ENCODE peak calls at places on chromosomes 1 and 21, in ten cellular contexts. V, H, L, J, O, U, T, I, M and A are unnamed samples.

GRCh38 chr1:113307771-113308451 is 82.4 kb upstream of the MAGI3 start:
- ATAC-seq in L (no peak), V (no peak), J (no peak), I (no peak), H (peak; percentile 72), U (no peak), T (no peak), M (no peak), O (no peak), A (no peak)

GRCh38 chr21:22120616-22121266 is 1122.5 kb downstream of the NCAM2 start:
- ATAC-seq in T (no peak), I (no peak), L (no peak), V (no peak), M (no peak), H (no peak), U (no peak), O (no peak), J (no peak), A (no peak)

GRCh38 chr1:236124965-236125364 is 17.4 kb upstream of the GPR137B start:
- ATAC-seq in I (no peak), T (no peak), M (no peak), J (no peak), L (no peak), V (no peak), H (peak; percentile 76), U (peak; percentile 4), O (no peak), A (no peak)

GRCh38 chr1:59062743-59063142 is 234.2 kb upstream of the FGGY start:
- ATAC-seq in M (no peak), I (peak; percentile 80), L (no peak), J (peak; percentile 39), U (no peak), O (peak; percentile 27), T (no peak), H (no peak), V (no peak), A (no peak)

GRCh38 chr1:94873520-94874351 is 53.2 kb downstream of the CNN3 start:
- ATAC-seq in H (no peak), T (peak; percentile 54), J (no peak), V (no peak), O (peak; percentile 81), M (no peak), U (no peak), I (no peak), L (no peak), A (no peak)

GRCh38 chr1:84606977-84607376 is 32.7 kb upstream of the CTBS start:
- ATAC-seq in J (no peak), I (no peak), M (no peak), V (no peak), O (no peak), T (no peak), L (no peak), H (no peak), U (no peak), A (no peak)

GRCh38 chr1:78049396-78049795 is 3.6 kb downstream of the GIPC2 start:
- ATAC-seq in I (no peak), J (no peak), L (no peak), U (no peak), M (no peak), O (peak; percentile 24), H (no peak), T (no peak), V (no peak), A (no peak)

GRCh38 chr1:24952413-24952841 is 22.4 kb upstream of the RUNX3 start:
- ATAC-seq in M (peak; percentile 52), H (no peak), L (peak; percentile 18), O (no peak), U (peak; percentile 6), T (no peak), J (no peak), I (no peak), V (peak; percentile 44), A (peak; percentile 53)

GRCh38 chr1:204370176-204370575 is 10.4 kb upstream of the PLEKHA6 start:
- ATAC-seq in O (no peak), U (no peak), L (no peak), J (no peak), M (no peak), I (no peak), T (no peak), H (no peak), V (no peak), A (no peak)

GRCh38 chr1:201713093-201713810 is 115.7 kb upstream of the IPO9 start:
- ATAC-seq in V (no peak), J (peak; percentile 91), O (peak; percentile 89), H (peak; percentile 71), T (peak; percentile 91), I (peak; percentile 86), U (no peak), L (no peak), M (peak; percentile 11), A (no peak)

GRCh38 chr1:235784950-235785349 is 81.8 kb downstream of the LYST start:
- ATAC-seq in I (peak; percentile 36), L (no peak), H (no peak), J (no peak), V (no peak), T (no peak), M (no peak), U (no peak), O (no peak), A (no peak)

GRCh38 chr1:22832414-22832786 is 121.8 kb downstream of the EPHB2 start:
- ATAC-seq in T (no peak), H (peak; percentile 73), O (no peak), I (peak; percentile 13), U (no peak), L (no peak), V (no peak), M (no peak), J (no peak), A (no peak)

GRCh38 chr1:236998571-236998970 is 5.7 kb downstream of the MT1HL1 start:
- ATAC-seq in O (peak; percentile 33), H (no peak), V (no peak), I (no peak), J (no peak), M (no peak), T (no peak), L (no peak), U (no peak), A (no peak)

GRCh38 chr1:71357708-71358107 is 276.9 kb upstream of the ZRANB2 start:
- ATAC-seq in O (no peak), L (no peak), T (no peak), M (no peak), I (no peak), U (peak; percentile 49), V (no peak), H (no peak), J (no peak), A (no peak)

GRCh38 chr1:167766538-167766937 is 44.8 kb downstream of the MPZL1 start:
- ATAC-seq in U (no peak), O (no peak), H (no peak), V (no peak), L (no peak), I (no peak), M (no peak), J (no peak), T (no peak), A (no peak)

GRCh38 chr1:191752342-191752741 is 405.9 kb upstream of the RGS18 start:
- ATAC-seq in M (no peak), I (no peak), O (no peak), U (peak; percentile 56), J (no peak), L (no peak), H (no peak), V (no peak), T (no peak), A (no peak)

GRCh38 chr1:221164029-221164428 is 284.8 kb downstream of the HLX start:
- ATAC-seq in I (no peak), V (no peak), O (no peak), J (no peak), M (no peak), H (no peak), L (no peak), U (no peak), T (no peak), A (no peak)

GRCh38 chr1:46467183-46467504 is 22.5 kb upstream of the DMBX1 start:
- ATAC-seq in H (peak; percentile 12), O (no peak), J (no peak), L (no peak), V (no peak), T (no peak), M (peak; percentile 8), U (no peak), I (no peak), A (no peak)

GRCh38 chr1:8238141-8239038 is 79.5 kb upstream of the SLC45A1 start:
- ATAC-seq in M (no peak), H (peak; percentile 10), U (no peak), V (no peak), L (no peak), T (peak; percentile 48), J (peak; percentile 27), O (peak; percentile 47), I (no peak), A (peak; percentile 21)

GRCh38 chr1:27001570-27002360 is 8.3 kb downstream of the TRNP1 start:
- ATAC-seq in V (no peak), L (no peak), I (no peak), J (no peak), O (no peak), T (peak; percentile 2), M (no peak), U (peak; percentile 82), H (peak; percentile 20), A (no peak)

GRCh38 chr1:23598424-23598823 is 39.1 kb upstream of the ID3 start:
- ATAC-seq in T (no peak), L (no peak), M (no peak), V (no peak), J (no peak), I (no peak), H (no peak), U (no peak), O (no peak), A (no peak)

GRCh38 chr1:165828103-165828558 is 717 bp downstream of the UCK2 start:
- ATAC-seq in I (peak; percentile 55), H (peak; percentile 49), U (peak; percentile 60), T (peak; percentile 23), V (peak; percentile 68), M (peak; percentile 56), J (peak; percentile 43), L (peak; percentile 54), O (no peak), A (peak; percentile 56)

GRCh38 chr1:173946380-173946921 is 29.3 kb upstream of the SERPINC1 start:
- ATAC-seq in L (no peak), I (no peak), J (no peak), O (no peak), T (no peak), U (no peak), V (no peak), H (no peak), M (peak; percentile 42), A (peak; percentile 42)

GRCh38 chr1:27436204-27437159 is 44.1 kb downstream of the GPR3 start:
- ATAC-seq in V (peak; percentile 98), H (peak; percentile 67), J (peak; percentile 60), I (peak; percentile 93), U (peak; percentile 75), O (peak; percentile 74), M (peak; percentile 67), T (peak; percentile 86), L (peak; percentile 91), A (peak; percentile 74)

GRCh38 chr1:202565890-202566289 is 144.4 kb downstream of the SYT2 start:
- ATAC-seq in O (no peak), M (peak; percentile 72), V (no peak), I (no peak), T (no peak), L (peak; percentile 82), U (peak; percentile 90), H (no peak), J (no peak), A (no peak)

GRCh38 chr1:39189592-39190041 is 14.9 kb upstream of the MACF1 start:
- ATAC-seq in O (no peak), T (no peak), M (no peak), V (no peak), L (no peak), U (no peak), H (no peak), J (no peak), I (no peak), A (no peak)

GRCh38 chr1:204826970-204827369 is 43.7 kb upstream of the NFASC start:
- ATAC-seq in J (no peak), M (peak; percentile 19), U (peak; percentile 79), V (no peak), O (no peak), L (peak; percentile 37), H (peak; percentile 75), I (no peak), T (no peak), A (no peak)

GRCh38 chr1:80607064-80607463 is 1193.7 kb upstream of the ADGRL2 start:
- ATAC-seq in M (no peak), I (no peak), L (no peak), V (no peak), J (no peak), H (no peak), O (no peak), U (peak; percentile 69), T (no peak), A (no peak)